ENCODE peak calls at places on chromosomes 2 and 18, in five cellular contexts. M is stimulated activated CD8-positive, alpha-beta memory T cell treated with anti-CD3 and anti-CD28 coated beads, Interleukin-12 subunit alpha, Interleukin-12 subunit beta, amount 100 ng/mL, for 1 hour; Q is Right ventricle myocardium superior; U is HTR-8/SVneo; C is heart right ventricle. E is an unnamed sample.

GRCh38 chr2:185360776-185361175 is 377.8 kb upstream of the FSIP2 start:
- DNase-seq in M (no peak), Q (no peak), U (no peak), C (no peak), E (no peak)

GRCh38 chr2:18122544-18123210 is 244.2 kb downstream of the KCNS3 start:
- DNase-seq in M (no peak), Q (no peak), U (no peak), C (no peak), E (no peak)

GRCh38 chr18:79241755-79242154 is 154.0 kb upstream of the NFATC1 start:
- DNase-seq in M (no peak), Q (no peak), U (no peak), C (no peak), E (peak)

GRCh38 chr2:86393521-86394490 is 47.4 kb upstream of the KDM3A start:
- DNase-seq in M (no peak), Q (peak), U (peak), C (peak), E (no peak)

GRCh38 chr2:218831378-218831990 is at the start of gene PRKAG3:
- DNase-seq in M (no peak), Q (peak), U (no peak), C (peak), E (no peak)

GRCh38 chr2:37630298-37630697 is 41.1 kb downstream of the CDC42EP3 start:
- DNase-seq in M (no peak), Q (no peak), U (no peak), C (no peak), E (no peak)

GRCh38 chr2:136495636-136496035 is 269.7 kb upstream of the THSD7B start:
- DNase-seq in M (no peak), Q (no peak), U (no peak), C (no peak), E (no peak)

GRCh38 chr2:105329197-105329554 is 359 bp downstream of the TGFBRAP1 start:
- DNase-seq in M (no peak), Q (no peak), U (no peak), C (no peak), E (peak)

GRCh38 chr2:188897096-188897495 is 77.1 kb upstream of the COL3A1 start:
- DNase-seq in M (no peak), Q (no peak), U (no peak), C (peak), E (no peak)

GRCh38 chr2:158975271-158975921 is 7.0 kb downstream of the TANC1 start:
- DNase-seq in M (no peak), Q (no peak), U (no peak), C (no peak), E (no peak)

GRCh38 chr2:180015951-180016709 is 9.0 kb upstream of the CWC22 start:
- DNase-seq in M (no peak), Q (no peak), U (no peak), C (no peak), E (no peak)

GRCh38 chr2:232839680-232840079 is 30.4 kb upstream of the SNORC start:
- DNase-seq in M (no peak), Q (peak), U (no peak), C (peak), E (no peak)

GRCh38 chr2:229407170-229407569 is 136.1 kb upstream of the PID1 start:
- DNase-seq in M (no peak), Q (peak), U (no peak), C (peak), E (no peak)

GRCh38 chr18:9876867-9877654 is 8.7 kb upstream of the TXNDC2 start:
- DNase-seq in M (no peak), Q (no peak), U (peak), C (peak), E (no peak)

GRCh38 chr2:55301277-55301676 is 32.2 kb upstream of the MTIF2 start:
- DNase-seq in M (no peak), Q (no peak), U (no peak), C (no peak), E (no peak)

GRCh38 chr18:58091099-58091611 is 47.1 kb downstream of the NEDD4L start:
- DNase-seq in M (no peak), Q (no peak), U (no peak), C (no peak), E (no peak)

GRCh38 chr2:151357359-151357758 is at the start of gene TNFAIP6:
- DNase-seq in M (no peak), Q (no peak), U (peak), C (peak), E (no peak)

GRCh38 chr2:204072443-204073324 is 136.1 kb downstream of the ICOS start:
- DNase-seq in M (peak), Q (no peak), U (peak), C (no peak), E (peak)

GRCh38 chr18:23301971-23302370 is 151.1 kb upstream of the RIOK3 start:
- DNase-seq in M (no peak), Q (no peak), U (no peak), C (no peak), E (peak)

GRCh38 chr2:175063741-175064140 is 58.6 kb upstream of the CHN1 start:
- DNase-seq in M (no peak), Q (no peak), U (no peak), C (no peak), E (no peak)

GRCh38 chr2:186733414-186733813 is 39.6 kb downstream of the FAM171B start:
- DNase-seq in M (no peak), Q (no peak), U (no peak), C (no peak), E (no peak)

GRCh38 chr2:46377287-46377605 is 80.0 kb downstream of the EPAS1 start:
- DNase-seq in M (no peak), Q (no peak), U (no peak), C (no peak), E (no peak)

GRCh38 chr2:134250840-134251461 is 2.9 kb upstream of the MGAT5 start:
- DNase-seq in M (no peak), Q (no peak), U (no peak), C (no peak), E (no peak)

GRCh38 chr2:10514287-10514686 is 66.2 kb upstream of the ODC1 start:
- DNase-seq in M (no peak), Q (no peak), U (no peak), C (no peak), E (no peak)

GRCh38 chr2:40554665-40555294 is 102.9 kb upstream of the SLC8A1 start:
- DNase-seq in M (no peak), Q (peak), U (peak), C (peak), E (peak)

GRCh38 chr2:122319551-122320132 is 564.2 kb downstream of the TSN start:
- DNase-seq in M (no peak), Q (no peak), U (no peak), C (no peak), E (no peak)

GRCh38 chr2:12304494-12305228 is 412.1 kb upstream of the TRIB2 start:
- DNase-seq in M (no peak), Q (no peak), U (no peak), C (no peak), E (no peak)

GRCh38 chr2:231396058-231396821 is 730 bp downstream of the B3GNT7 start:
- DNase-seq in M (no peak), Q (peak), U (no peak), C (no peak), E (no peak)

GRCh38 chr18:58682429-58683069 is 11.3 kb downstream of the MALT1 start:
- DNase-seq in M (no peak), Q (peak), U (peak), C (peak), E (no peak)

GRCh38 chr2:190210471-190210870 is 109.2 kb downstream of the HIBCH start:
- DNase-seq in M (no peak), Q (no peak), U (no peak), C (no peak), E (no peak)

GRCh38 chr2:192579965-192580700 is 385.4 kb upstream of the TMEFF2 start:
- DNase-seq in M (no peak), Q (no peak), U (no peak), C (no peak), E (no peak)

GRCh38 chr2:214277880-214278279 is 133.0 kb upstream of the VWC2L start:
- DNase-seq in M (no peak), Q (no peak), U (no peak), C (no peak), E (no peak)

GRCh38 chr2:188598551-188598950 is 306.9 kb downstream of the GULP1 start:
- DNase-seq in M (no peak), Q (no peak), U (no peak), C (peak), E (no peak)